ENCODE peak calls at places on chromosomes 16 and 17, in eight cellular contexts. One of them, this sample, is unnamed.

GRCh38 chr17:43877031-43877430 is 30.1 kb downstream of the CD300LG start:
- DNase-seq in left ventricle myocardium superior: no peak
- DNase-seq in KBM-7: no peak
- DNase-seq in CD8-positive, alpha-beta T cell: no peak
- DNase-seq in NCI-H1048: no peak
- DNase-seq in heart right ventricle: no peak
- DNase-seq in stimulated activated CD8-positive, alpha-beta memory T cell treated with anti-CD3 and anti-CD28 coated beads, Interleukin-12 subunit alpha, Interleukin-12 subunit beta, amount 100 ng/mL, for 4 hours: no peak
- DNase-seq in GM12865: no peak
- DNase-seq in this sample: no peak

GRCh38 chr17:10792156-10792555 is 11.7 kb downstream of the TMEM238L start:
- DNase-seq in stimulated activated CD8-positive, alpha-beta memory T cell treated with anti-CD3 and anti-CD28 coated beads, Interleukin-12 subunit alpha, Interleukin-12 subunit beta, amount 100 ng/mL, for 4 hours: no peak
- DNase-seq in left ventricle myocardium superior: no peak
- DNase-seq in CD8-positive, alpha-beta T cell: no peak
- DNase-seq in heart right ventricle: no peak
- DNase-seq in GM12865: no peak
- DNase-seq in NCI-H1048: no peak
- DNase-seq in KBM-7: no peak
- DNase-seq in this sample: no peak

GRCh38 chr17:67488161-67488560 is 111.1 kb downstream of the PITPNC1 start:
- DNase-seq in CD8-positive, alpha-beta T cell: no peak
- DNase-seq in left ventricle myocardium superior: peak; percentile 73
- DNase-seq in heart right ventricle: peak; percentile 35
- DNase-seq in NCI-H1048: no peak
- DNase-seq in KBM-7: no peak
- DNase-seq in stimulated activated CD8-positive, alpha-beta memory T cell treated with anti-CD3 and anti-CD28 coated beads, Interleukin-12 subunit alpha, Interleukin-12 subunit beta, amount 100 ng/mL, for 4 hours: no peak
- DNase-seq in GM12865: no peak
- DNase-seq in this sample: no peak

GRCh38 chr16:85458952-85459351 is 154.2 kb upstream of the GSE1 start:
- DNase-seq in GM12865: no peak
- DNase-seq in CD8-positive, alpha-beta T cell: no peak
- DNase-seq in stimulated activated CD8-positive, alpha-beta memory T cell treated with anti-CD3 and anti-CD28 coated beads, Interleukin-12 subunit alpha, Interleukin-12 subunit beta, amount 100 ng/mL, for 4 hours: no peak
- DNase-seq in heart right ventricle: peak; percentile 37
- DNase-seq in NCI-H1048: no peak
- DNase-seq in KBM-7: no peak
- DNase-seq in left ventricle myocardium superior: peak; percentile 42
- DNase-seq in this sample: no peak

GRCh38 chr17:61157246-61157887 is 242.3 kb upstream of the TBX2 start:
- DNase-seq in left ventricle myocardium superior: no peak
- DNase-seq in heart right ventricle: no peak
- DNase-seq in NCI-H1048: peak; percentile 29
- DNase-seq in stimulated activated CD8-positive, alpha-beta memory T cell treated with anti-CD3 and anti-CD28 coated beads, Interleukin-12 subunit alpha, Interleukin-12 subunit beta, amount 100 ng/mL, for 4 hours: no peak
- DNase-seq in GM12865: no peak
- DNase-seq in CD8-positive, alpha-beta T cell: no peak
- DNase-seq in KBM-7: no peak
- DNase-seq in this sample: no peak

GRCh38 chr16:67652578-67653130 is 7.4 kb downstream of the ACD start:
- DNase-seq in KBM-7: no peak
- DNase-seq in CD8-positive, alpha-beta T cell: no peak
- DNase-seq in NCI-H1048: no peak
- DNase-seq in left ventricle myocardium superior: no peak
- DNase-seq in stimulated activated CD8-positive, alpha-beta memory T cell treated with anti-CD3 and anti-CD28 coated beads, Interleukin-12 subunit alpha, Interleukin-12 subunit beta, amount 100 ng/mL, for 4 hours: no peak
- DNase-seq in heart right ventricle: peak; percentile 16
- DNase-seq in GM12865: no peak
- DNase-seq in this sample: no peak

GRCh38 chr16:4309833-4310266 is 6.0 kb upstream of the GLIS2 start:
- DNase-seq in heart right ventricle: peak; percentile 56
- DNase-seq in NCI-H1048: no peak
- DNase-seq in KBM-7: no peak
- DNase-seq in GM12865: peak; percentile 81
- DNase-seq in stimulated activated CD8-positive, alpha-beta memory T cell treated with anti-CD3 and anti-CD28 coated beads, Interleukin-12 subunit alpha, Interleukin-12 subunit beta, amount 100 ng/mL, for 4 hours: peak; percentile 35
- DNase-seq in left ventricle myocardium superior: peak; percentile 80
- DNase-seq in CD8-positive, alpha-beta T cell: peak; percentile 58
- DNase-seq in this sample: no peak

GRCh38 chr16:4265676-4266075 is 7.1 kb downstream of the TFAP4 start:
- DNase-seq in stimulated activated CD8-positive, alpha-beta memory T cell treated with anti-CD3 and anti-CD28 coated beads, Interleukin-12 subunit alpha, Interleukin-12 subunit beta, amount 100 ng/mL, for 4 hours: no peak
- DNase-seq in KBM-7: no peak
- DNase-seq in heart right ventricle: peak; percentile 25
- DNase-seq in NCI-H1048: no peak
- DNase-seq in left ventricle myocardium superior: peak; percentile 43
- DNase-seq in GM12865: no peak
- DNase-seq in CD8-positive, alpha-beta T cell: no peak
- DNase-seq in this sample: no peak

GRCh38 chr17:37713624-37714023 is 31.2 kb downstream of the HNF1B start:
- DNase-seq in stimulated activated CD8-positive, alpha-beta memory T cell treated with anti-CD3 and anti-CD28 coated beads, Interleukin-12 subunit alpha, Interleukin-12 subunit beta, amount 100 ng/mL, for 4 hours: no peak
- DNase-seq in heart right ventricle: no peak
- DNase-seq in KBM-7: no peak
- DNase-seq in left ventricle myocardium superior: no peak
- DNase-seq in NCI-H1048: no peak
- DNase-seq in GM12865: no peak
- DNase-seq in CD8-positive, alpha-beta T cell: no peak
- DNase-seq in this sample: no peak

GRCh38 chr17:17811381-17812210 is 25.2 kb downstream of the SREBF1 start:
- DNase-seq in heart right ventricle: no peak
- DNase-seq in left ventricle myocardium superior: no peak
- DNase-seq in KBM-7: no peak
- DNase-seq in NCI-H1048: no peak
- DNase-seq in stimulated activated CD8-positive, alpha-beta memory T cell treated with anti-CD3 and anti-CD28 coated beads, Interleukin-12 subunit alpha, Interleukin-12 subunit beta, amount 100 ng/mL, for 4 hours: no peak
- DNase-seq in GM12865: no peak
- DNase-seq in CD8-positive, alpha-beta T cell: no peak
- DNase-seq in this sample: no peak

GRCh38 chr17:80774643-80775281 is 216.9 kb upstream of the CHMP6 start:
- DNase-seq in GM12865: peak; percentile 27
- DNase-seq in KBM-7: peak; percentile 93
- DNase-seq in CD8-positive, alpha-beta T cell: no peak
- DNase-seq in stimulated activated CD8-positive, alpha-beta memory T cell treated with anti-CD3 and anti-CD28 coated beads, Interleukin-12 subunit alpha, Interleukin-12 subunit beta, amount 100 ng/mL, for 4 hours: no peak
- DNase-seq in left ventricle myocardium superior: no peak
- DNase-seq in heart right ventricle: no peak
- DNase-seq in NCI-H1048: no peak
- DNase-seq in this sample: peak; percentile 64

GRCh38 chr17:65820306-65820705 is 258.9 kb upstream of the AXIN2 start:
- DNase-seq in KBM-7: no peak
- DNase-seq in stimulated activated CD8-positive, alpha-beta memory T cell treated with anti-CD3 and anti-CD28 coated beads, Interleukin-12 subunit alpha, Interleukin-12 subunit beta, amount 100 ng/mL, for 4 hours: no peak
- DNase-seq in heart right ventricle: no peak
- DNase-seq in left ventricle myocardium superior: no peak
- DNase-seq in CD8-positive, alpha-beta T cell: no peak
- DNase-seq in GM12865: no peak
- DNase-seq in NCI-H1048: no peak
- DNase-seq in this sample: no peak

GRCh38 chr17:36933174-36934143 is 3.8 kb upstream of the LHX1 start:
- DNase-seq in CD8-positive, alpha-beta T cell: no peak
- DNase-seq in left ventricle myocardium superior: no peak
- DNase-seq in heart right ventricle: no peak
- DNase-seq in GM12865: no peak
- DNase-seq in NCI-H1048: no peak
- DNase-seq in KBM-7: no peak
- DNase-seq in stimulated activated CD8-positive, alpha-beta memory T cell treated with anti-CD3 and anti-CD28 coated beads, Interleukin-12 subunit alpha, Interleukin-12 subunit beta, amount 100 ng/mL, for 4 hours: no peak
- DNase-seq in this sample: peak; percentile 51

GRCh38 chr16:26993988-26994387 is 72.7 kb upstream of the C16orf82 start:
- DNase-seq in stimulated activated CD8-positive, alpha-beta memory T cell treated with anti-CD3 and anti-CD28 coated beads, Interleukin-12 subunit alpha, Interleukin-12 subunit beta, amount 100 ng/mL, for 4 hours: no peak
- DNase-seq in GM12865: no peak
- DNase-seq in left ventricle myocardium superior: no peak
- DNase-seq in NCI-H1048: no peak
- DNase-seq in KBM-7: no peak
- DNase-seq in heart right ventricle: no peak
- DNase-seq in CD8-positive, alpha-beta T cell: no peak
- DNase-seq in this sample: no peak

GRCh38 chr17:427327-427726 is 74.7 kb upstream of the RPH3AL start:
- DNase-seq in stimulated activated CD8-positive, alpha-beta memory T cell treated with anti-CD3 and anti-CD28 coated beads, Interleukin-12 subunit alpha, Interleukin-12 subunit beta, amount 100 ng/mL, for 4 hours: no peak
- DNase-seq in NCI-H1048: no peak
- DNase-seq in GM12865: no peak
- DNase-seq in heart right ventricle: no peak
- DNase-seq in left ventricle myocardium superior: no peak
- DNase-seq in KBM-7: no peak
- DNase-seq in CD8-positive, alpha-beta T cell: no peak
- DNase-seq in this sample: no peak

GRCh38 chr16:77863250-77863649 is 74.9 kb downstream of the VAT1L start:
- DNase-seq in stimulated activated CD8-positive, alpha-beta memory T cell treated with anti-CD3 and anti-CD28 coated beads, Interleukin-12 subunit alpha, Interleukin-12 subunit beta, amount 100 ng/mL, for 4 hours: no peak
- DNase-seq in NCI-H1048: no peak
- DNase-seq in CD8-positive, alpha-beta T cell: no peak
- DNase-seq in GM12865: no peak
- DNase-seq in left ventricle myocardium superior: no peak
- DNase-seq in KBM-7: no peak
- DNase-seq in heart right ventricle: peak; percentile 23
- DNase-seq in this sample: no peak

GRCh38 chr17:78925662-78926555 is 722 bp upstream of the TIMP2 start:
- DNase-seq in heart right ventricle: peak; percentile 75
- DNase-seq in stimulated activated CD8-positive, alpha-beta memory T cell treated with anti-CD3 and anti-CD28 coated beads, Interleukin-12 subunit alpha, Interleukin-12 subunit beta, amount 100 ng/mL, for 4 hours: no peak
- DNase-seq in CD8-positive, alpha-beta T cell: no peak
- DNase-seq in GM12865: no peak
- DNase-seq in left ventricle myocardium superior: peak; percentile 84
- DNase-seq in NCI-H1048: no peak
- DNase-seq in KBM-7: peak; percentile 28
- DNase-seq in this sample: no peak

GRCh38 chr17:44374306-44375195 is 10.9 kb upstream of the FAM171A2 start:
- DNase-seq in heart right ventricle: no peak
- DNase-seq in stimulated activated CD8-positive, alpha-beta memory T cell treated with anti-CD3 and anti-CD28 coated beads, Interleukin-12 subunit alpha, Interleukin-12 subunit beta, amount 100 ng/mL, for 4 hours: no peak
- DNase-seq in NCI-H1048: no peak
- DNase-seq in GM12865: no peak
- DNase-seq in KBM-7: no peak
- DNase-seq in CD8-positive, alpha-beta T cell: no peak
- DNase-seq in left ventricle myocardium superior: no peak
- DNase-seq in this sample: peak; percentile 64

GRCh38 chr16:278863-279366 is 1.5 kb upstream of the ARHGDIG start:
- DNase-seq in CD8-positive, alpha-beta T cell: peak; percentile 23
- DNase-seq in GM12865: peak; percentile 61
- DNase-seq in heart right ventricle: no peak
- DNase-seq in left ventricle myocardium superior: no peak
- DNase-seq in KBM-7: peak; percentile 58
- DNase-seq in NCI-H1048: no peak
- DNase-seq in stimulated activated CD8-positive, alpha-beta memory T cell treated with anti-CD3 and anti-CD28 coated beads, Interleukin-12 subunit alpha, Interleukin-12 subunit beta, amount 100 ng/mL, for 4 hours: no peak
- DNase-seq in this sample: peak; percentile 73

GRCh38 chr17:75499313-75500022 is 15.9 kb downstream of the CASKIN2 start:
- DNase-seq in NCI-H1048: no peak
- DNase-seq in GM12865: no peak
- DNase-seq in stimulated activated CD8-positive, alpha-beta memory T cell treated with anti-CD3 and anti-CD28 coated beads, Interleukin-12 subunit alpha, Interleukin-12 subunit beta, amount 100 ng/mL, for 4 hours: no peak
- DNase-seq in KBM-7: no peak
- DNase-seq in left ventricle myocardium superior: no peak
- DNase-seq in CD8-positive, alpha-beta T cell: no peak
- DNase-seq in heart right ventricle: peak; percentile 36
- DNase-seq in this sample: no peak

GRCh38 chr16:63883091-63883490 is 1238.8 kb downstream of the CDH11 start:
- DNase-seq in stimulated activated CD8-positive, alpha-beta memory T cell treated with anti-CD3 and anti-CD28 coated beads, Interleukin-12 subunit alpha, Interleukin-12 subunit beta, amount 100 ng/mL, for 4 hours: no peak
- DNase-seq in NCI-H1048: no peak
- DNase-seq in KBM-7: no peak
- DNase-seq in heart right ventricle: no peak
- DNase-seq in left ventricle myocardium superior: no peak
- DNase-seq in CD8-positive, alpha-beta T cell: no peak
- DNase-seq in GM12865: no peak
- DNase-seq in this sample: no peak

GRCh38 chr16:84369105-84369504 is 767 bp downstream of the ATP2C2 start:
- DNase-seq in NCI-H1048: no peak
- DNase-seq in heart right ventricle: no peak
- DNase-seq in KBM-7: no peak
- DNase-seq in stimulated activated CD8-positive, alpha-beta memory T cell treated with anti-CD3 and anti-CD28 coated beads, Interleukin-12 subunit alpha, Interleukin-12 subunit beta, amount 100 ng/mL, for 4 hours: no peak
- DNase-seq in CD8-positive, alpha-beta T cell: no peak
- DNase-seq in GM12865: no peak
- DNase-seq in left ventricle myocardium superior: no peak
- DNase-seq in this sample: no peak